ENCODE peak calls at places on chromosomes 12 and 14, in seven cellular contexts. One of them, this sample, is unnamed.

GRCh38 chr12:96219700-96220206 is 25.6 kb downstream of the ELK3 start:
- DNase-seq in ELF-1: peak; percentile 73
- DNase-seq in SHP77: peak; percentile 90
- DNase-seq in activated naive CD4-positive, alpha-beta T cell treated with Interleukin-2 at 50 U/mL for 16 hours: no peak
- DNase-seq in WTC11: no peak
- DNase-seq in HEK293T: no peak
- DNase-seq in CD8-positive, alpha-beta memory T cell: no peak
- DNase-seq in this sample: no peak

GRCh38 chr12:80857311-80857710 is 80.4 kb downstream of the LIN7A start:
- DNase-seq in ELF-1: no peak
- DNase-seq in SHP77: no peak
- DNase-seq in activated naive CD4-positive, alpha-beta T cell treated with Interleukin-2 at 50 U/mL for 16 hours: no peak
- DNase-seq in WTC11: no peak
- DNase-seq in HEK293T: no peak
- DNase-seq in CD8-positive, alpha-beta memory T cell: no peak
- DNase-seq in this sample: no peak

GRCh38 chr14:21734457-21735074 is 60.9 kb upstream of the OR4E1 start:
- DNase-seq in ELF-1: peak; percentile 7
- DNase-seq in SHP77: peak; percentile 37
- DNase-seq in activated naive CD4-positive, alpha-beta T cell treated with Interleukin-2 at 50 U/mL for 16 hours: peak; percentile 25
- DNase-seq in WTC11: no peak
- DNase-seq in HEK293T: peak; percentile 48
- DNase-seq in CD8-positive, alpha-beta memory T cell: peak; percentile 56
- DNase-seq in this sample: no peak

GRCh38 chr14:88380405-88380804 is 5.1 kb upstream of the SPATA7 start:
- DNase-seq in ELF-1: no peak
- DNase-seq in SHP77: peak; percentile 37
- DNase-seq in activated naive CD4-positive, alpha-beta T cell treated with Interleukin-2 at 50 U/mL for 16 hours: no peak
- DNase-seq in WTC11: no peak
- DNase-seq in HEK293T: no peak
- DNase-seq in CD8-positive, alpha-beta memory T cell: no peak
- DNase-seq in this sample: no peak

GRCh38 chr14:41925409-41925808 is 318.7 kb downstream of the LRFN5 start:
- DNase-seq in ELF-1: no peak
- DNase-seq in SHP77: no peak
- DNase-seq in activated naive CD4-positive, alpha-beta T cell treated with Interleukin-2 at 50 U/mL for 16 hours: no peak
- DNase-seq in WTC11: no peak
- DNase-seq in HEK293T: no peak
- DNase-seq in CD8-positive, alpha-beta memory T cell: no peak
- DNase-seq in this sample: no peak

GRCh38 chr12:57549909-57550627 is at the start of gene KIF5A:
- DNase-seq in ELF-1: peak; percentile 42
- DNase-seq in SHP77: peak; percentile 11
- DNase-seq in activated naive CD4-positive, alpha-beta T cell treated with Interleukin-2 at 50 U/mL for 16 hours: peak; percentile 65
- DNase-seq in WTC11: peak; percentile 80
- DNase-seq in HEK293T: peak; percentile 83
- DNase-seq in CD8-positive, alpha-beta memory T cell: peak; percentile 61
- DNase-seq in this sample: peak; percentile 49

GRCh38 chr14:24883571-24883970 is 166.4 kb downstream of the STXBP6 start:
- DNase-seq in ELF-1: no peak
- DNase-seq in SHP77: no peak
- DNase-seq in activated naive CD4-positive, alpha-beta T cell treated with Interleukin-2 at 50 U/mL for 16 hours: no peak
- DNase-seq in WTC11: no peak
- DNase-seq in HEK293T: no peak
- DNase-seq in CD8-positive, alpha-beta memory T cell: no peak
- DNase-seq in this sample: no peak

GRCh38 chr14:73014105-73014504 is 12.8 kb downstream of the ZFYVE1 start:
- DNase-seq in ELF-1: no peak
- DNase-seq in SHP77: no peak
- DNase-seq in activated naive CD4-positive, alpha-beta T cell treated with Interleukin-2 at 50 U/mL for 16 hours: no peak
- DNase-seq in WTC11: no peak
- DNase-seq in HEK293T: no peak
- DNase-seq in CD8-positive, alpha-beta memory T cell: no peak
- DNase-seq in this sample: no peak

GRCh38 chr12:130463259-130463658 is 125.6 kb downstream of the PIWIL1 start:
- DNase-seq in ELF-1: no peak
- DNase-seq in SHP77: no peak
- DNase-seq in activated naive CD4-positive, alpha-beta T cell treated with Interleukin-2 at 50 U/mL for 16 hours: no peak
- DNase-seq in WTC11: no peak
- DNase-seq in HEK293T: no peak
- DNase-seq in CD8-positive, alpha-beta memory T cell: no peak
- DNase-seq in this sample: no peak

GRCh38 chr12:3752741-3753486 is at the start of gene CRACR2A:
- DNase-seq in ELF-1: peak; percentile 87
- DNase-seq in SHP77: no peak
- DNase-seq in activated naive CD4-positive, alpha-beta T cell treated with Interleukin-2 at 50 U/mL for 16 hours: peak; percentile 86
- DNase-seq in WTC11: peak; percentile 87
- DNase-seq in HEK293T: peak; percentile 87
- DNase-seq in CD8-positive, alpha-beta memory T cell: peak; percentile 90
- DNase-seq in this sample: no peak

GRCh38 chr12:105798249-105798835 is 340.4 kb downstream of the NUAK1 start:
- DNase-seq in ELF-1: no peak
- DNase-seq in SHP77: no peak
- DNase-seq in activated naive CD4-positive, alpha-beta T cell treated with Interleukin-2 at 50 U/mL for 16 hours: no peak
- DNase-seq in WTC11: no peak
- DNase-seq in HEK293T: no peak
- DNase-seq in CD8-positive, alpha-beta memory T cell: no peak
- DNase-seq in this sample: no peak

GRCh38 chr12:103742349-103742784 is 98.7 kb downstream of the NT5DC3 start:
- DNase-seq in ELF-1: no peak
- DNase-seq in SHP77: peak; percentile 51
- DNase-seq in activated naive CD4-positive, alpha-beta T cell treated with Interleukin-2 at 50 U/mL for 16 hours: no peak
- DNase-seq in WTC11: no peak
- DNase-seq in HEK293T: no peak
- DNase-seq in CD8-positive, alpha-beta memory T cell: no peak
- DNase-seq in this sample: peak; percentile 81

GRCh38 chr12:122491991-122492390 is 8.7 kb downstream of the ZCCHC8 start:
- DNase-seq in ELF-1: no peak
- DNase-seq in SHP77: no peak
- DNase-seq in activated naive CD4-positive, alpha-beta T cell treated with Interleukin-2 at 50 U/mL for 16 hours: no peak
- DNase-seq in WTC11: no peak
- DNase-seq in HEK293T: no peak
- DNase-seq in CD8-positive, alpha-beta memory T cell: no peak
- DNase-seq in this sample: no peak

GRCh38 chr14:77275855-77276153 is 4.8 kb upstream of the NGB start:
- DNase-seq in ELF-1: no peak
- DNase-seq in SHP77: no peak
- DNase-seq in activated naive CD4-positive, alpha-beta T cell treated with Interleukin-2 at 50 U/mL for 16 hours: no peak
- DNase-seq in WTC11: no peak
- DNase-seq in HEK293T: no peak
- DNase-seq in CD8-positive, alpha-beta memory T cell: no peak
- DNase-seq in this sample: no peak

GRCh38 chr14:29846339-29847129 is 81.1 kb downstream of the PRKD1 start:
- DNase-seq in ELF-1: no peak
- DNase-seq in SHP77: no peak
- DNase-seq in activated naive CD4-positive, alpha-beta T cell treated with Interleukin-2 at 50 U/mL for 16 hours: no peak
- DNase-seq in WTC11: no peak
- DNase-seq in HEK293T: no peak
- DNase-seq in CD8-positive, alpha-beta memory T cell: no peak
- DNase-seq in this sample: no peak

GRCh38 chr14:53412819-53413664 is 259.9 kb upstream of the DDHD1 start:
- DNase-seq in ELF-1: peak; percentile 13
- DNase-seq in SHP77: peak; percentile 13
- DNase-seq in activated naive CD4-positive, alpha-beta T cell treated with Interleukin-2 at 50 U/mL for 16 hours: no peak
- DNase-seq in WTC11: no peak
- DNase-seq in HEK293T: peak; percentile 26
- DNase-seq in CD8-positive, alpha-beta memory T cell: no peak
- DNase-seq in this sample: no peak

GRCh38 chr12:104565606-104566243 is 109.0 kb downstream of the CHST11 start:
- DNase-seq in ELF-1: no peak
- DNase-seq in SHP77: no peak
- DNase-seq in activated naive CD4-positive, alpha-beta T cell treated with Interleukin-2 at 50 U/mL for 16 hours: no peak
- DNase-seq in WTC11: no peak
- DNase-seq in HEK293T: no peak
- DNase-seq in CD8-positive, alpha-beta memory T cell: no peak
- DNase-seq in this sample: no peak